ENCODE peak calls at places on chromosomes 3 and 15, in five cellular contexts. X is kidney epithelial cell, J is dorsolateral prefrontal cortex, A is body of pancreas, O is lower leg skin. U is an unnamed sample.

GRCh38 chr3:122730240-122730639 is 49.6 kb downstream of the PARP14 start:
- DNase-seq in J (no peak), A (no peak), X (no peak), O (no peak), U (no peak)

GRCh38 chr15:96054606-96055005 is 275.9 kb upstream of the NR2F2 start:
- DNase-seq in A (no peak), J (no peak), O (no peak), X (no peak), U (no peak)

GRCh38 chr3:27535809-27536392 is 51.7 kb upstream of the SLC4A7 start:
- DNase-seq in A (no peak), X (no peak), J (no peak), O (no peak), U (no peak)

GRCh38 chr3:149393355-149394165 is 16.1 kb upstream of the TM4SF1 start:
- DNase-seq in A (peak), O (no peak), J (peak), X (no peak), U (peak)

GRCh38 chr3:122350814-122351418 is 25.9 kb downstream of the CSTA start:
- DNase-seq in J (no peak), A (no peak), X (peak), O (no peak), U (no peak)

GRCh38 chr3:57700737-57701136 is 7.9 kb upstream of the DENND6A start:
- DNase-seq in J (no peak), X (no peak), A (no peak), O (no peak), U (no peak)

GRCh38 chr3:126456766-126457388 is 18.8 kb downstream of the ZXDC start:
- DNase-seq in A (no peak), X (no peak), J (no peak), O (no peak), U (no peak)

GRCh38 chr3:45112939-45113338 is 33.2 kb downstream of the CDCP1 start:
- DNase-seq in A (peak), J (no peak), X (no peak), O (peak), U (no peak)

GRCh38 chr3:168034152-168034928 is 61.4 kb downstream of the GOLIM4 start:
- DNase-seq in A (no peak), J (no peak), O (peak), X (no peak), U (no peak)

GRCh38 chr15:57329582-57330367 is 46.5 kb upstream of the CGNL1 start:
- DNase-seq in J (no peak), O (no peak), X (no peak), A (no peak), U (no peak)

GRCh38 chr3:142210144-142210543 is 15.2 kb downstream of the GK5 start:
- DNase-seq in O (no peak), J (no peak), A (no peak), X (no peak), U (no peak)

DNA sequence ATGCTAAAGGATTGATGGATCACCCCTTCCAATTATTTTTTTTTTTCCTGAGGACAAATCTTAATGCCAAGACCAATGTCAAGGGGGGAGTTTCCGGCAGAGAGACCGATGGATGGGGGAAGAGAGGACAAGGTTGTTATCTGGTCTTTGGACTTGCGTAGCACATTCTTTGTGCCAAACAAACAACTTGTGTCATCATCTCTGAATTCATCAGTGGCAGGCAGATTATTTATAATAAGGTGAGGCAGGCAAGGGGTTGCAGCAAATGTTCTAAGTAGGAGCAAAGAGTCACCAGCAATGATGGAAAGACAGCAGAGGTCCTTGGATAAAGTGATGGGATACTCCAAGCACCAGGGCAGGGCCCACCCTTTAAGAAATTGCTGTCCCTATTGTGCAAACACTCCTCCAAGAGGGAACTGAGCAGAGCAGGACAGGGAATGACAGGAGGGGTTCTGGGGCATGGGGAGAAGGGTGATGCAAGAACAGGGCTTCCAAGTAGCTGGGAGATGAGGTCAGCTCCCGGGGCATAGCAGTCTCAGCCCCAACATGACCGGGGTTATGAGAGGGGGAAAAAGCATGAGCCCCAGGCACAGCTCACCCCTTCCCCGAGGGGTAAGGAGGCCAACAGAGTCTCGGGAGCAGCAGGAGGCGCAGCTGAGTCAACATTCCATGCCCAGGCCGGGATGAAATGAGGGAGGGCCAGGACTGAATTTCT is 57.4 kb downstream of the ANXA2 start:
- DNase-seq in X (no peak), O (no peak), J (no peak), A (no peak), U (no peak)
- TF ChIP-seq CTCF in X (peak), O (no peak), J (no peak), A (no peak), U (no peak)

GRCh38 chr3:155367510-155367909 is 74.0 kb upstream of the STRIT1 start:
- DNase-seq in X (no peak), J (no peak), A (no peak), O (no peak), U (no peak)
- TF ChIP-seq CTCF in X (no peak), J (no peak), A (no peak), O (no peak), U (no peak)

GRCh38 chr3:77345009-77345408 is 305.1 kb downstream of the ROBO2 start:
- DNase-seq in J (no peak), O (no peak), X (no peak), A (no peak), U (no peak)

GRCh38 chr3:77342688-77343087 is 302.8 kb downstream of the ROBO2 start:
- DNase-seq in A (no peak), J (no peak), O (no peak), X (no peak), U (no peak)

GRCh38 chr3:77348244-77348855 is 308.5 kb downstream of the ROBO2 start:
- DNase-seq in J (no peak), X (no peak), O (no peak), A (peak), U (no peak)
- TF ChIP-seq CTCF in J (no peak), X (peak), O (no peak), A (no peak), U (peak)

GRCh38 chr3:44077267-44077666 is 164.4 kb upstream of the TOPAZ1 start:
- DNase-seq in O (no peak), A (no peak), X (no peak), J (no peak), U (no peak)
- TF ChIP-seq CTCF in O (no peak), A (no peak), X (peak), J (no peak), U (no peak)

U was measured in tibial artery.